ENCODE peak calls at places on chromosomes 12 and 14, in six cellular contexts. C is HS-5, D is heart left ventricle, W is A673, H is germinal center, G is GM13976. K is an unnamed sample.

GRCh38 chr14:52266179-52266578 is 1.3 kb upstream of the PTGDR start:
- DNase-seq in H (no peak), D (peak), W (no peak), G (no peak), C (peak), K (no peak)

GRCh38 chr12:7646178-7646475 is 19.6 kb downstream of the APOBEC1 start:
- DNase-seq in G (no peak), C (no peak), H (no peak), W (no peak), D (no peak), K (no peak)

GRCh38 chr14:104542871-104543830 is 36.4 kb upstream of the C14orf180 start:
- DNase-seq in G (no peak), C (no peak), H (no peak), W (no peak), D (no peak), K (no peak)

GRCh38 chr12:3990356-3990975 is 117.3 kb upstream of the PARP11 start:
- DNase-seq in D (no peak), H (no peak), G (no peak), C (no peak), W (no peak), K (no peak)

GRCh38 chr14:68363401-68363800 is 429.5 kb downstream of the ZFP36L1 start:
- DNase-seq in H (no peak), G (no peak), D (no peak), W (no peak), C (no peak), K (no peak)

GRCh38 chr12:6792522-6793201 is 3.3 kb downstream of the CD4 start:
- DNase-seq in H (no peak), C (no peak), G (no peak), W (no peak), D (no peak), K (no peak)

GRCh38 chr14:75141967-75142366 is 15.1 kb upstream of the NEK9 start:
- DNase-seq in G (no peak), H (no peak), W (peak), C (no peak), D (no peak), K (no peak)

GRCh38 chr14:51716610-51717009 is 64.9 kb downstream of the FRMD6 start:
- DNase-seq in D (no peak), C (no peak), W (no peak), H (no peak), G (no peak), K (no peak)

GRCh38 chr12:95574799-95575452 is 23.6 kb upstream of the USP44 start:
- DNase-seq in W (peak), H (no peak), G (no peak), D (no peak), C (peak), K (peak)

GRCh38 chr14:68076451-68076850 is 256.9 kb downstream of the RAD51B start:
- DNase-seq in C (peak), G (no peak), W (no peak), H (no peak), D (no peak), K (no peak)

GRCh38 chr12:75101805-75102204 is 107.8 kb downstream of the KCNC2 start:
- DNase-seq in G (no peak), C (no peak), W (no peak), H (no peak), D (no peak), K (no peak)

GRCh38 chr12:16585781-16586180 is 20.2 kb downstream of the LMO3 start:
- DNase-seq in H (no peak), D (no peak), G (no peak), W (no peak), C (no peak), K (no peak)

GRCh38 chr14:101174522-101174838 is 271.0 kb upstream of the RTL1 start:
- DNase-seq in C (no peak), G (peak), W (no peak), H (no peak), D (no peak), K (peak)

GRCh38 chr12:71421007-71421406 is 18.6 kb upstream of the LGR5 start:
- DNase-seq in W (no peak), G (no peak), D (no peak), H (no peak), C (no peak), K (no peak)

GRCh38 chr12:30095511-30095910 is 311.8 kb upstream of the TMTC1 start:
- DNase-seq in G (no peak), D (no peak), C (no peak), W (no peak), H (no peak), K (no peak)

K was measured in esophagus muscularis mucosa.